ENCODE peak calls at places on chromosomes 7 and 10, in eight cellular contexts. J, Y, X, F, K, D, N and M are unnamed samples. For H3K27me3 and H3K36me3, the result is how much of the 10 kb centered on the place peaks cover.

GRCh38 chr7:51949726-51950644 is 633.4 kb upstream of the COBL start:
- DNase-seq in K (no peak), Y (no peak), D (no peak), J (peak), X (no peak), N (no peak), F (peak), M (peak)

GRCh38 chr10:124226271-124226911 is 133.0 kb upstream of the CHST15 start:
- DNase-seq in F (no peak), J (no peak), X (no peak), Y (no peak), D (no peak), K (peak), N (no peak), M (no peak)

GRCh38 chr10:14099885-14100284 is 230.8 kb downstream of the FRMD4A start:
- DNase-seq in Y (no peak), X (no peak), D (no peak), F (peak), J (no peak), K (no peak), N (no peak), M (no peak)

GRCh38 chr7:4683043-4683883 is 1.2 kb downstream of the FOXK1 start:
- DNase-seq in K (no peak), F (no peak), D (no peak), Y (peak), N (peak), J (peak), X (no peak), M (peak)

GRCh38 chr7:50368366-50368765 is 63.9 kb downstream of the IKZF1 start:
- DNase-seq in F (no peak), X (no peak), K (no peak), Y (no peak), N (no peak), D (no peak), J (no peak), M (no peak)

GRCh38 chr10:93392111-93392510 is 90.0 kb downstream of the MYOF start:
- DNase-seq in X (peak), J (no peak), Y (no peak), F (no peak), D (no peak), N (no peak), K (no peak), M (no peak)

GRCh38 chr7:155927905-155928304 is 115.6 kb upstream of the SHH start:
- DNase-seq in J (no peak), X (no peak), K (no peak), Y (no peak), D (no peak), N (no peak), F (no peak), M (no peak)

GRCh38 chr10:89346264-89346971 is 18.6 kb downstream of the IFIT3 start:
- DNase-seq in Y (no peak), N (no peak), J (no peak), X (peak), D (no peak), K (no peak), F (peak), M (peak)

GRCh38 chr7:77753173-77753572 is 45.1 kb downstream of the TMEM60 start:
- DNase-seq in J (no peak), N (no peak), F (no peak), X (no peak), D (no peak), Y (no peak), K (no peak), M (no peak)

GRCh38 chr10:94218496-94219183 is 144.1 kb downstream of the NOC3L start:
- DNase-seq in D (no peak), Y (no peak), N (no peak), J (no peak), X (no peak), F (no peak), K (no peak), M (no peak)

GRCh38 chr10:13882112-13882711 is 295.4 kb downstream of the PRPF18 start:
- DNase-seq in F (peak), J (no peak), N (peak), K (peak), X (peak), D (no peak), Y (peak), M (peak)

GRCh38 chr7:156043435-156044123 is 231.3 kb upstream of the SHH start:
- DNase-seq in D (no peak), X (no peak), J (no peak), Y (no peak), F (no peak), K (no peak), N (no peak), M (no peak)

GRCh38 chr10:92222603-92223275 is 68.1 kb downstream of the CPEB3 start:
- DNase-seq in J (no peak), K (no peak), Y (no peak), X (peak), F (no peak), D (no peak), N (no peak), M (no peak)

GRCh38 chr10:27995311-27995710 is 3.6 kb downstream of the ODAD2 start:
- DNase-seq in D (no peak), J (no peak), Y (no peak), N (no peak), K (no peak), F (peak), X (no peak), M (no peak)

GRCh38 chr10:96366508-96366907 is 7.7 kb upstream of the OPALIN start:
- DNase-seq in F (no peak), J (no peak), N (no peak), X (peak), K (no peak), D (no peak), Y (no peak), M (no peak)

GRCh38 chr7:50336909-50337703 is 32.6 kb downstream of the IKZF1 start:
- DNase-seq in F (no peak), J (no peak), D (no peak), X (no peak), K (no peak), N (no peak), Y (no peak), M (no peak)

GRCh38 chr10:65570143-65571010 is 1355.5 kb upstream of the LRRTM3 start:
- DNase-seq in F (peak), K (peak), J (peak), D (peak), N (peak), Y (no peak), X (peak), M (peak)

GRCh38 chr10:13074562-13075451 is 25.2 kb upstream of the OPTN start:
- DNase-seq in N (peak), J (peak), D (peak), Y (peak), F (peak), X (peak), K (peak), M (peak)

GRCh38 chr7:33719059-33719581 is 186.2 kb upstream of the BMPER start:
- DNase-seq in J (no peak), F (no peak), K (no peak), N (no peak), X (peak), Y (peak), D (no peak), M (no peak)

GRCh38 chr7:65749518-65749917 is 123.4 kb upstream of the VKORC1L1 start:
- DNase-seq in J (no peak), X (no peak), K (no peak), Y (no peak), N (no peak), F (no peak), D (no peak), M (no peak)
- H3K4me3 ChIP-seq in J (peak), X (no peak), K (no peak), Y (peak), N (no peak), F (peak), D (no peak), M (no peak)

GRCh38 chr10:1605999-1606940 is 131.1 kb downstream of the ADARB2 start:
- DNase-seq in X (no peak), N (no peak), D (no peak), F (no peak), Y (no peak), J (no peak), K (no peak), M (no peak)

GRCh38 chr10:1607466-1607865 is 129.9 kb downstream of the ADARB2 start:
- DNase-seq in N (no peak), Y (no peak), X (no peak), D (no peak), K (no peak), J (no peak), F (no peak), M (no peak)

GRCh38 chr10:1604246-1604645 is 133.1 kb downstream of the ADARB2 start:
- DNase-seq in D (no peak), J (no peak), F (no peak), K (no peak), X (no peak), N (no peak), Y (no peak), M (no peak)

GRCh38 chr10:1603181-1603580 is 134.1 kb downstream of the ADARB2 start:
- DNase-seq in J (no peak), Y (no peak), X (no peak), K (no peak), F (no peak), D (no peak), N (no peak), M (no peak)

GRCh38 chr10:1605121-1605520 is 132.2 kb downstream of the ADARB2 start:
- DNase-seq in J (no peak), N (no peak), X (no peak), F (no peak), D (no peak), K (no peak), Y (no peak), M (no peak)
- H3K27me3 ChIP-seq in J (under half), N (under half), X (under half), F (under half), D (under half), K (under half), Y (under half), M (under half)

DNA sequence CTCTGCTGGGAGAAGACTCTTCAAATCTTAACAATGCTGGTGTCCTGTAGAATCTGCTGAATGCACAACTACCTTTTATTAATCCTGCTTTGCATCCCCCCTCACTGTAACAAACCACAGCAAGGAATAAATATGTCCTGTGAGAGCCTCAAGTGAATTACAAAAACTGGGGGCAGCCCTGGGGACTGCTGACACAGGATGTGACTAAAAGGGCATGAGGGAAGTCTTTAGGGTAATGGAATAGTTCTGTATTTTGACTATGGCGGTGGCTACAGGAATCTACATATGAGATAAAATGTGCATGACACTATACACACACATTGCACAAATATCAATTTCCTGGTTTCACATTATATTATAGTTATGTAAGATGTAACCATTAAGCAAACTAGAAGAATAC is 45.0 kb upstream of the KCTD7 start:
- DNase-seq in N (no peak), X (no peak), K (no peak), F (no peak), D (no peak), Y (no peak), J (no peak), M (no peak)
- H3K36me3 ChIP-seq in N (under half), X (under half), K (under half), F (under half), D (under half), Y (under half), J (under half), M (under half)

GRCh38 chr7:24881622-24882021 is 98.4 kb downstream of the OSBPL3 start:
- DNase-seq in J (no peak), X (no peak), D (no peak), K (peak), Y (no peak), F (peak), N (no peak), M (no peak)
- H3K4me3 ChIP-seq in J (no peak), X (no peak), D (no peak), K (no peak), Y (no peak), F (no peak), N (no peak), M (no peak)

GRCh38 chr10:69741252-69741651 is 60.5 kb upstream of the COL13A1 start:
- DNase-seq in K (no peak), Y (no peak), J (no peak), X (no peak), F (no peak), N (no peak), D (no peak), M (no peak)

GRCh38 chr10:69741671-69742355 is 59.9 kb upstream of the COL13A1 start:
- DNase-seq in D (no peak), Y (no peak), F (no peak), K (no peak), N (no peak), X (no peak), J (no peak), M (no peak)

GRCh38 chr10:69742928-69743602 is 58.6 kb upstream of the COL13A1 start:
- DNase-seq in N (no peak), X (peak), F (peak), Y (no peak), D (peak), J (peak), K (peak), M (peak)

GRCh38 chr10:69744971-69745370 is 56.7 kb upstream of the COL13A1 start:
- DNase-seq in J (no peak), K (no peak), D (no peak), F (no peak), Y (no peak), N (no peak), X (no peak), M (no peak)

GRCh38 chr10:69742356-69742695 is 59.4 kb upstream of the COL13A1 start:
- DNase-seq in F (no peak), Y (no peak), N (no peak), D (no peak), K (no peak), X (no peak), J (no peak), M (no peak)
- H3K27me3 ChIP-seq in F (under half), Y (under half), N (under half), D (under half), K (under half), X (under half), J (under half), M (under half)

GRCh38 chr10:43458227-43458626 is 21.3 kb downstream of the ZNF487 start:
- DNase-seq in F (peak), Y (no peak), K (no peak), J (no peak), N (no peak), D (no peak), X (no peak), M (peak)
- H3K36me3 ChIP-seq in F (under half), Y (under half), K (under half), J (under half), N (under half), D (under half), X (under half), M (under half)

DNA sequence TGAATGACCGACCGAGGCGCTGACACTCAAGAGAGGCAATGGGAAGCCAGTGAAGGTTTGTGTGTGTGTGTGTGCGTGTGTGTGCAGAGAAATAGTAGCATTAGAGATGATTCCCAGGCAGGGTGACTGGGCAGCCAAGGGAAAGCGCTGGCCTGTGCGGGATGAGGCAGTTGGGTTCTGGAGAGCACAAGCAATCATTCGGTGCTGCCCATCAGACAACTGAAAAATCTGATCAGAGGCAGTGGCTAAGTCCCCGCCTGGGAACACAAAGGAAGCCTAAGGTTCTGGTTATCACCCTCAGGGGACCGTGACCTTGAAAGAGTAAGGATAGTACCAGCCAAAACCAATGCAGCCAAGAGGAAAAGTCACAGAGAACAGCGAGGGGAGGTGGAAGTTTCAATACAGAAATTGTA is 899 bp upstream of the PDCD4 start:
- DNase-seq in N (no peak), K (no peak), J (peak), D (no peak), Y (peak), X (peak), F (no peak), M (no peak)
- H3K4me3 ChIP-seq in N (peak), K (no peak), J (peak), D (peak), Y (peak), X (no peak), F (peak), M (no peak)

GRCh38 chr7:1292972-1293830 is 60.5 kb downstream of the UNCX start:
- DNase-seq in N (peak), K (no peak), X (no peak), Y (no peak), J (no peak), F (no peak), D (no peak), M (no peak)
- H3K27me3 ChIP-seq in N (half or more), K (half or more), X (under half), Y (under half), J (half or more), F (under half), D (under half), M (under half)

DNA sequence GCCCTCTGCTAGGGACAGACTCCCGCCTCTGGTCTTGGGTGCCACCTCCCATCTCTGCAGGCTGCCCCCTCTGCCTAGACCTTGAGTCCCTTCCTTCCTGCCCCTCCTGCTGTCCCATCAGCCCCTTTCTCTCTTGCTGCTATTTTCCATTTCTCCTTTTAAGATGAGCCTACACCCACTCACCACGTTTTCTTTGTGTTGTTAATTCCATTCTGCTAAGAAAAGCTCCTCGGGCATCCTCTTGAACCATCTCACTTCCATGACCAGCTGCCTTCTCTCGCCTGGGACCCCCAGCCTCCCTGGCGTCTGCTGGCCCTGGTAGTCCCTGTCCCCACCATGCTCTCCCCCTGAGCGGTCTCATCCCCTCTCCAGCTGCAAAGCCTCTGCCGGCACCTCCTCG is 95.9 kb upstream of the SH2B2 start:
- DNase-seq in X (no peak), D (no peak), N (no peak), K (no peak), J (no peak), F (no peak), Y (no peak), M (peak)
- H3K36me3 ChIP-seq in X (under half), D (under half), N (half or more), K (under half), J (under half), F (under half), Y (half or more), M (under half)